ENCODE peak calls at places on chromosomes 12 and 14, in ten cellular contexts. V is breast epithelium, O is uterus, T is NB4, S is gastrocnemius medialis, I is stomach, U is right lobe of liver, W is ovary, Y is body of pancreas, P is A549. G is an unnamed sample.

GRCh38 chr12:124549629-124550028 is 17.8 kb downstream of the NCOR2 start:
- DNase-seq in P (no peak), U (no peak), W (no peak), O (no peak), I (no peak), Y (no peak), V (no peak), T (no peak), S (no peak), G (peak)

GRCh38 chr12:93862424-93862823 is 185.2 kb downstream of the CRADD start:
- DNase-seq in I (no peak), Y (no peak), T (no peak), V (no peak), U (no peak), S (no peak), P (no peak), W (no peak), O (no peak), G (no peak)

GRCh38 chr12:88223519-88223918 is 81.4 kb downstream of the TMTC3 start:
- DNase-seq in V (no peak), O (no peak), U (no peak), W (no peak), P (no peak), T (no peak), Y (no peak), I (no peak), S (no peak), G (no peak)

GRCh38 chr14:104113631-104114420 is 24.6 kb upstream of the KIF26A start:
- DNase-seq in Y (no peak), P (no peak), W (peak), V (peak), U (peak), S (no peak), O (no peak), I (peak), T (no peak), G (no peak)

GRCh38 chr14:61616524-61617185 is 78.7 kb upstream of the HIF1A start:
- DNase-seq in V (no peak), P (no peak), U (no peak), Y (no peak), I (no peak), T (no peak), W (no peak), O (no peak), S (no peak), G (no peak)

GRCh38 chr12:25929096-25929637 is 29.3 kb upstream of the RASSF8 start:
- DNase-seq in V (no peak), U (no peak), S (no peak), T (no peak), Y (no peak), O (no peak), W (no peak), I (no peak), P (no peak), G (no peak)

GRCh38 chr14:31161274-31161673 is 46.3 kb downstream of the HECTD1 start:
- DNase-seq in P (no peak), O (no peak), Y (no peak), T (no peak), W (no peak), U (no peak), V (no peak), S (no peak), I (no peak), G (no peak)

GRCh38 chr14:39241637-39242036 is 7.9 kb downstream of the MIA2 start:
- DNase-seq in V (no peak), W (no peak), S (no peak), O (no peak), I (no peak), P (no peak), Y (no peak), U (no peak), T (no peak), G (no peak)

GRCh38 chr12:14776236-14776959 is 26.9 kb downstream of the WBP11 start:
- DNase-seq in Y (no peak), P (no peak), S (no peak), I (no peak), O (no peak), W (no peak), V (no peak), U (no peak), T (peak), G (peak)

GRCh38 chr14:106844608-106845285 is 1318.4 kb downstream of the TMEM121 start:
- DNase-seq in U (peak), I (peak), V (no peak), T (peak), W (peak), S (peak), O (peak), P (peak), Y (peak), G (no peak)

GRCh38 chr14:26729851-26730250 is 132.0 kb upstream of the NOVA1 start:
- DNase-seq in I (no peak), W (no peak), P (no peak), S (no peak), Y (no peak), V (no peak), O (no peak), T (no peak), U (no peak), G (no peak)

GRCh38 chr12:57837779-57838562 is 8.6 kb downstream of the CTDSP2 start:
- DNase-seq in S (peak), V (no peak), U (no peak), I (no peak), Y (no peak), O (no peak), W (no peak), T (peak), P (no peak), G (peak)

GRCh38 chr12:93176166-93176565 is 201.6 kb upstream of the NUDT4 start:
- DNase-seq in W (peak), T (no peak), V (no peak), P (no peak), Y (no peak), O (no peak), S (no peak), I (no peak), U (no peak), G (no peak)

GRCh38 chr12:95446511-95446910 is 27.4 kb upstream of the METAP2 start:
- DNase-seq in I (peak), W (peak), O (no peak), U (peak), S (no peak), V (no peak), T (no peak), P (no peak), Y (peak), G (peak)

GRCh38 chr14:101821528-101821927 is 60.0 kb downstream of the PPP2R5C start:
- DNase-seq in V (no peak), S (no peak), W (no peak), I (no peak), T (peak), O (no peak), P (no peak), U (no peak), Y (no peak), G (no peak)

GRCh38 chr14:58746261-58746660 is 108.5 kb downstream of the DACT1 start:
- DNase-seq in Y (no peak), S (no peak), T (no peak), W (no peak), I (no peak), V (no peak), P (peak), U (no peak), O (no peak), G (no peak)

GRCh38 chr12:124780752-124781685 is 82.6 kb downstream of the SCARB1 start:
- DNase-seq in P (no peak), T (no peak), S (no peak), Y (no peak), O (no peak), W (no peak), U (no peak), I (no peak), V (no peak), G (no peak)

GRCh38 chr12:51524386-51524901 is 66.6 kb upstream of the SCN8A start:
- DNase-seq in P (no peak), W (no peak), U (no peak), S (no peak), T (no peak), Y (no peak), I (no peak), V (no peak), O (no peak), G (peak)

GRCh38 chr12:53625946-53626701 is at the start of gene ATF7:
- DNase-seq in Y (peak), V (peak), U (peak), S (peak), T (peak), W (peak), O (peak), P (peak), I (peak), G (peak)
- TF ChIP-seq POLR2A in Y (no peak), V (peak), U (peak), S (peak), T (peak), W (peak), O (peak), P (peak), I (no peak), G (peak)

DNA sequence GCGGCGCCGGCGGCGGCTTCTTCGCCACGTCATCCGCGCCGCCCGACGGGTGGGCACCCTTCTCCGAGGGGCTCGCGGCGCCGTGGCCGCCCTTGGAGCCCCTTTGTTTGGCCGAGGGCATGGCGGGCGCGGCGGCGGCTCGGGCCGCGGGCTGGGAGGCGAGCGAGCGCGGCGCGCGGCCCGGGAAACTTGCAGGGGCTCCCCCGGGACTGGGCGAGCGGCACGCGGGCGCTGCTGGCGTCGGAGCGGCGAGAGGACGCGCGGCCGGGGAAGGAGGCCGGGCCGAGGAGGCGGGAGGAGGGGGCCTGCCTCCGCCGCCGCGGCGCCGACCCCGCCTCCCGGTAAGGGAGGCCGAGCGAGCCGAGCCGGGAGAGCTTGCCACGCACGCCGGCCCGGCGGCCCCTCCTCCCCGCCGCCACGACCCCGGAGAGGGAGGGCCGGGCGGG is at the start of gene CKAP4:
- DNase-seq in I (peak), O (peak), T (peak), U (peak), P (peak), S (peak), V (peak), W (peak), Y (peak), G (no peak)
- TF ChIP-seq POLR2A in I (no peak), O (peak), T (no peak), U (peak), P (peak), S (peak), V (no peak), W (peak), Y (no peak), G (no peak)

DNA sequence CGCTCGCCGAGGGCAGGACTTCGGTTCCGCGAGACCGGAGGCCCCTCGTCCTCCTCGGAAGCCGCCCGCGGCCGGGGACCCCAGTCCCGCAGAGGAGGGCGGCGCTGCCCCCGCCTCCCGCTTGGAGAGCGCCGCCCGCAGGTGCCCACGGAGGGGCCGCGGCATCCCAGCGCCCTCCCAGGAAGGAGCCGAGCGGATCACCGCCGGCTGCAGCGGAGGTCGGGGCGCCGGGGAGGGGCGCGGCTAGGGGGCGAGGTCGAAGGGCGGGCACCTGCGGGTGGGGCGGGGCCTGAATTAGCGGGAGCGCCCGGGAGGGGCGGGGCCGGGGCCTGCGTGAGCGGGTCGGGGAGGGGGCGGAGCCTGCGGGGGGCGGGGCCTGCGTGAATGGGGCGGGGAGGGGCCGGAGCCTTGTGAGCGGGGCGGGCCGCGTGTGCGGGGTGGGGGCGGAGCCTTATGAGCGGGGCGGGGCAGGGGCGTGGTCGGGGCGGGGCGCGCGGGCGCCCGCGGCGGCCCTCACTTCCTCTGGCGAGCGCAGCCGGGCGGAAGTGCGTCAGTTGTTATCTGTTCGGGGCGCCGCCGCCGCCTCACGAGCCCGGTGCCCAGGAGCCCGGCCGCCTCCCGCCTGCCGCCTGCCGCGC is at the start of gene FBRSL1:
- DNase-seq in W (peak), S (peak), I (peak), Y (peak), T (peak), U (peak), V (peak), O (peak), P (peak), G (peak)
- TF ChIP-seq POLR2A in W (no peak), S (peak), I (no peak), Y (no peak), T (peak), U (no peak), V (no peak), O (peak), P (peak), G (no peak)

GRCh38 chr12:56581418-56582145 is 48.5 kb downstream of the BAZ2A start:
- DNase-seq in P (no peak), I (no peak), O (no peak), V (no peak), W (peak), U (no peak), S (no peak), T (peak), Y (no peak), G (no peak)
- TF ChIP-seq POLR2A in P (no peak), I (no peak), O (no peak), V (no peak), W (no peak), U (no peak), S (no peak), T (no peak), Y (no peak), G (no peak)

DNA sequence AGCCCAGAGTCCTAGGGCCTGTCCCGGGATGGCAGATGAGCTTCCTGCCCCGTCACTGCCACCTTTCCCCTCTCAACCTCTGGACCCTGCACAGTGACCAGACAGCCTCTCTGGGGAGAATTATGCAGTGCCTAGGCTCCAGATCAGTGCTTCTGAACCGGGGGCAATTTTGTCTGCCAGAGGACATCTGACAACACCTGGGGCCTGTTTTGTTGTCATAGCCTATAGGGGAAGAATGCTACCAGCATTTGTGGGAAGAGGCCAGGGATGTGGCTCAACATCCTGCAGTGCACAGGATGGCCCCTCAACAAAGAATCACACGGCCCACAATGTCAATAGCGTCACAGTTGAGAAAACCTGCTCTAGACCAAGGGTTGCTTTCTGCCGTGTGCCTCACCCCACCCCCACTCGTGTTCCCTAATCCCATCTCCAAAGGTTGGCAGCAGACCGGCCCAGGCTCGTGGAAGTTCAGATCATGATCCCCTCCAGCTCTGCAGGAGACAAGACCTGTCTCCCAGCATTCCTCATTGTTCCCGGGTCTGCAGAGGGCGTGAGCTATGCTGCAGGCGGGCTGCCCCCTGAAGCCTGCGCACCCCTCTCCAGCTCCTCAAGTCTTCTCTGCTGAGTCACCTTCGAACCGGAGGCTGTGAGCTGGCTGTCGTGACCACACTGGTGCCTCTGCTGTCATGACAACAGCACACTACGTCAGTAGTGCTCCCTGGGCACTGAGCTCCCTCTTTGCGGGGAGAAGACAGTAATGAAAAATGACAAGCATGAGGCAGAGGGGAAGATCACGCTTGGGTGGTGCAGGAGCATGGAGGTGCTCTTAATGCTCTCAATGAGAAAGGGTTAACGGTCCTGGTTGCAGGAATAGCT is 2.0 kb upstream of the GAPDH start:
- DNase-seq in W (no peak), V (no peak), O (peak), P (peak), U (peak), S (peak), I (peak), Y (no peak), T (peak), G (peak)
- TF ChIP-seq POLR2A in W (no peak), V (no peak), O (peak), P (peak), U (peak), S (no peak), I (no peak), Y (no peak), T (peak), G (peak)

DNA sequence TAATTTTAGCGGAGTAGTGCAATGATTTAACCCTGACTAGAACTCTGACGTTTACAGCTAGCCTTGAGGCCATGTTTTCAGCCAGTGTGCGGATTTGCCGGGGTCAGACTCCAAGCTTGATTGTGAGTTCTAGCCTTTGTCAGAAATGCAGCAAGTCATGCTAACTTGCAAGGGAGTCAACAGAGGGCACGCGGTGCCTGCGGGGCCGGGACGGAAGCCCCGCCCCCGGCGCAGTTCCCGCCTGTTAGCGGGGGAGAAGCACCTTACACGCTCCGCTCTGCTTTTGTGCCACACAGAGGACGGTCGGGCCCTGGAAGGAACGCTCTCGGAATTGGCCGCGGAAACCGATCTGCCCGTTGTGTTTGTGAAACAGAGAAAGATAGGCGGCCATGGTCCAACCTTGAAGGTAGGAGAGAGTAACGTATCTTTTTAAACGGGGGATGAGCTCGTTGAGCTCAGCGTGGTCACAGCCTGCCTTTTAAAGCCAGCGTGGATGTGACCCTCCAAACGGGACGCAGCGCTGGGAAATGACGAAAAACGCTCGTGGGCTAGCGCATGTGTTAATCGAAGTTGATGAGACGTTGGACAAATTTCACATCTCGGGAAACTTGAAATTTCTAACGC is 14.8 kb upstream of the EID3 start:
- DNase-seq in I (peak), V (peak), W (peak), Y (peak), P (peak), U (peak), T (peak), O (peak), S (peak), G (peak)
- TF ChIP-seq POLR2A in I (peak), V (peak), W (peak), Y (peak), P (peak), U (peak), T (peak), O (peak), S (peak), G (peak)

DNA sequence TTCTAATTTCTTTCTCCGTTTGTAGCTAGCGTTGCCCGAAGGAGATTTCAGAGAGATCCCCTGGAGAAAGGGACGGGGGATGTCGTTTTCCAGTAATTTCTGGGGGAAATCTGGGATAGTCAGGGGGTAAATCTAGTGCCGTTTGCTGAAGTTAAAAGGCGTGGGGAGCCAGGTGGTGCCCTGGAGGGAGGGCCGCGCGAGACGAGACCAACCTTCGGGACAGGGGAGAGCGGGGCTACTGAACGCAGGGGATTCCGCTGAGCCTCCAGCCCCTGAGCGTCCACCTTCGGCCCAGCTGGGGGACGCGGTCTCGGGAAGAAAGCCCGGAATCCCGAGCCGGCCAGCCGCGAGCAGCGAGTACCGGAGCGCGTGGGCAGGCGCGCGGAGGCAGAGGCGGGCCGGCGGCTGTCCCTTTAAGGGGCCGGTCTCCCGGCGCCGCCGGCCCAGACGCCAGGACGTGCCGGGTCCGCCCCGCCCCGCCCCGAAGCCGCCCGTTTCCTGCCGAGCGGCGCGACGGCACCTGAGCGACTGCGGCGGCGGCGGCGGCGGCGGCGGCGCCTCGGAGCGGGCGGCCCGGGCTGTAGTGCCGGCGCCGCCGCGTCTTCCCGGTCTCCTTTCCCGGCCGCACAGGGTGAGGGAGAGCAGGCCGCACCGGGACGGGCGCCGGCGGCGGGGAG is at the start of gene KTN1:
- DNase-seq in U (peak), V (peak), P (peak), T (peak), W (peak), O (peak), I (peak), S (peak), Y (peak), G (peak)
- TF ChIP-seq POLR2A in U (peak), V (no peak), P (peak), T (peak), W (peak), O (peak), I (no peak), S (peak), Y (peak), G (peak)